ENCODE peak calls at places on chromosomes 4 and X, in eight cellular contexts. One of them, this sample, is unnamed. For H3K4me1, the result is how much of the 10 kb centered on the place peaks cover.

GRCh38 chr4:82493721-82494425 is 63.5 kb downstream of the ENOPH1 start:
- DNase-seq in RWPE2: no peak
- DNase-seq in HCT116: no peak
- DNase-seq in PC-3: no peak
- DNase-seq in fibroblast of lung: no peak
- DNase-seq in neural progenitor cell: no peak
- DNase-seq in lower lobe of right lung: no peak
- DNase-seq in A673: no peak
- DNase-seq in this sample: no peak

GRCh38 chr4:159290321-159291030 is 187.6 kb downstream of the RAPGEF2 start:
- DNase-seq in RWPE2: no peak
- DNase-seq in HCT116: no peak
- DNase-seq in PC-3: peak
- DNase-seq in fibroblast of lung: no peak
- DNase-seq in neural progenitor cell: no peak
- DNase-seq in lower lobe of right lung: no peak
- DNase-seq in A673: no peak
- DNase-seq in this sample: no peak

GRCh38 chrX:66728818-66729271 is 90.0 kb upstream of the EDA2R start:
- DNase-seq in RWPE2: no peak
- DNase-seq in HCT116: no peak
- DNase-seq in PC-3: peak
- DNase-seq in fibroblast of lung: peak
- DNase-seq in neural progenitor cell: peak
- DNase-seq in lower lobe of right lung: peak
- DNase-seq in A673: peak
- DNase-seq in this sample: peak

GRCh38 chrX:133307094-133307493 is 88.9 kb upstream of the TFDP3 start:
- DNase-seq in RWPE2: no peak
- DNase-seq in HCT116: no peak
- DNase-seq in PC-3: no peak
- DNase-seq in fibroblast of lung: no peak
- DNase-seq in neural progenitor cell: peak
- DNase-seq in lower lobe of right lung: no peak
- DNase-seq in A673: no peak
- DNase-seq in this sample: no peak

GRCh38 chr4:92182006-92182735 is 121.6 kb upstream of the GRID2 start:
- DNase-seq in RWPE2: no peak
- DNase-seq in HCT116: no peak
- DNase-seq in PC-3: no peak
- DNase-seq in fibroblast of lung: no peak
- DNase-seq in neural progenitor cell: no peak
- DNase-seq in lower lobe of right lung: peak
- DNase-seq in A673: no peak
- DNase-seq in this sample: no peak

GRCh38 chrX:153969904-153970397 is 1.7 kb downstream of the HCFC1 start:
- DNase-seq in RWPE2: no peak
- DNase-seq in HCT116: no peak
- DNase-seq in PC-3: peak
- DNase-seq in fibroblast of lung: peak
- DNase-seq in neural progenitor cell: no peak
- DNase-seq in lower lobe of right lung: no peak
- DNase-seq in A673: no peak
- DNase-seq in this sample: no peak

GRCh38 chr4:22932326-22932725 is 239.6 kb downstream of the GBA3 start:
- DNase-seq in RWPE2: no peak
- DNase-seq in HCT116: no peak
- DNase-seq in PC-3: no peak
- DNase-seq in fibroblast of lung: no peak
- DNase-seq in neural progenitor cell: no peak
- DNase-seq in lower lobe of right lung: peak
- DNase-seq in A673: no peak
- DNase-seq in this sample: no peak

GRCh38 chrX:123731987-123732678 is 719 bp downstream of the THOC2 start:
- DNase-seq in RWPE2: no peak
- DNase-seq in HCT116: no peak
- DNase-seq in PC-3: peak
- DNase-seq in fibroblast of lung: peak
- DNase-seq in neural progenitor cell: peak
- DNase-seq in lower lobe of right lung: no peak
- DNase-seq in A673: peak
- DNase-seq in this sample: no peak

GRCh38 chr4:151555151-151555945 is 146.4 kb downstream of the FHIP1A start:
- DNase-seq in RWPE2: no peak
- DNase-seq in HCT116: no peak
- DNase-seq in PC-3: no peak
- DNase-seq in fibroblast of lung: no peak
- DNase-seq in neural progenitor cell: no peak
- DNase-seq in lower lobe of right lung: no peak
- DNase-seq in A673: no peak
- DNase-seq in this sample: no peak

GRCh38 chr4:139756391-139757180 is 91.0 kb downstream of the MGST2 start:
- DNase-seq in RWPE2: no peak
- DNase-seq in HCT116: no peak
- DNase-seq in PC-3: no peak
- DNase-seq in fibroblast of lung: no peak
- DNase-seq in neural progenitor cell: no peak
- DNase-seq in lower lobe of right lung: no peak
- DNase-seq in A673: no peak
- DNase-seq in this sample: no peak

GRCh38 chr4:56871357-56871993 is 36.2 kb upstream of the REST start:
- DNase-seq in RWPE2: no peak
- DNase-seq in HCT116: no peak
- DNase-seq in PC-3: no peak
- DNase-seq in fibroblast of lung: peak
- DNase-seq in neural progenitor cell: peak
- DNase-seq in lower lobe of right lung: no peak
- DNase-seq in A673: no peak
- DNase-seq in this sample: no peak

GRCh38 chrX:155615938-155616337 is 3.2 kb upstream of the TMLHE start:
- DNase-seq in RWPE2: no peak
- DNase-seq in HCT116: no peak
- DNase-seq in PC-3: no peak
- DNase-seq in fibroblast of lung: no peak
- DNase-seq in neural progenitor cell: no peak
- DNase-seq in lower lobe of right lung: no peak
- DNase-seq in A673: no peak
- DNase-seq in this sample: no peak

GRCh38 chr4:164926301-164926700 is 49.3 kb downstream of the APELA start:
- DNase-seq in RWPE2: no peak
- DNase-seq in HCT116: no peak
- DNase-seq in PC-3: peak
- DNase-seq in fibroblast of lung: no peak
- DNase-seq in neural progenitor cell: no peak
- DNase-seq in lower lobe of right lung: no peak
- DNase-seq in A673: no peak
- DNase-seq in this sample: no peak

GRCh38 chr4:7863911-7864681 is 75.6 kb downstream of the AFAP1 start:
- DNase-seq in RWPE2: no peak
- DNase-seq in HCT116: no peak
- DNase-seq in PC-3: no peak
- DNase-seq in fibroblast of lung: peak
- DNase-seq in neural progenitor cell: peak
- DNase-seq in lower lobe of right lung: no peak
- DNase-seq in A673: peak
- DNase-seq in this sample: no peak

GRCh38 chrX:108230562-108230961 is 139.0 kb downstream of the ATG4A start:
- DNase-seq in RWPE2: no peak
- DNase-seq in HCT116: no peak
- DNase-seq in PC-3: no peak
- DNase-seq in fibroblast of lung: peak
- DNase-seq in neural progenitor cell: no peak
- DNase-seq in lower lobe of right lung: no peak
- DNase-seq in A673: no peak
- DNase-seq in this sample: no peak
- H3K27ac ChIP-seq in RWPE2: no peak
- H3K27ac ChIP-seq in HCT116: no peak
- H3K27ac ChIP-seq in PC-3: no peak
- H3K27ac ChIP-seq in fibroblast of lung: no peak
- H3K27ac ChIP-seq in neural progenitor cell: no peak
- H3K27ac ChIP-seq in lower lobe of right lung: no peak
- H3K27ac ChIP-seq in A673: no peak
- H3K27ac ChIP-seq in this sample: no peak

GRCh38 chr4:186158966-186159365 is 32.4 kb upstream of the CYP4V2 start:
- DNase-seq in RWPE2: no peak
- DNase-seq in HCT116: no peak
- DNase-seq in PC-3: no peak
- DNase-seq in fibroblast of lung: no peak
- DNase-seq in neural progenitor cell: no peak
- DNase-seq in lower lobe of right lung: no peak
- DNase-seq in A673: no peak
- DNase-seq in this sample: no peak

GRCh38 chr4:186161138-186161537 is 30.2 kb upstream of the CYP4V2 start:
- DNase-seq in RWPE2: no peak
- DNase-seq in HCT116: no peak
- DNase-seq in PC-3: no peak
- DNase-seq in fibroblast of lung: no peak
- DNase-seq in neural progenitor cell: no peak
- DNase-seq in lower lobe of right lung: no peak
- DNase-seq in A673: no peak
- DNase-seq in this sample: no peak

GRCh38 chr4:186158021-186158859 is 33.1 kb upstream of the CYP4V2 start:
- DNase-seq in RWPE2: no peak
- DNase-seq in HCT116: no peak
- DNase-seq in PC-3: no peak
- DNase-seq in fibroblast of lung: no peak
- DNase-seq in neural progenitor cell: no peak
- DNase-seq in lower lobe of right lung: no peak
- DNase-seq in A673: no peak
- DNase-seq in this sample: no peak

GRCh38 chr4:186159613-186160012 is 31.8 kb upstream of the CYP4V2 start:
- DNase-seq in RWPE2: no peak
- DNase-seq in HCT116: no peak
- DNase-seq in PC-3: no peak
- DNase-seq in fibroblast of lung: no peak
- DNase-seq in neural progenitor cell: no peak
- DNase-seq in lower lobe of right lung: no peak
- DNase-seq in A673: no peak
- DNase-seq in this sample: no peak
- H3K4me1 ChIP-seq in RWPE2: under half
- H3K4me1 ChIP-seq in HCT116: under half
- H3K4me1 ChIP-seq in PC-3: under half
- H3K4me1 ChIP-seq in fibroblast of lung: under half
- H3K4me1 ChIP-seq in neural progenitor cell: under half
- H3K4me1 ChIP-seq in lower lobe of right lung: under half
- H3K4me1 ChIP-seq in A673: under half
- H3K4me1 ChIP-seq in this sample: under half

GRCh38 chr4:61740950-61741638 is 541.0 kb downstream of the ADGRL3 start:
- DNase-seq in RWPE2: no peak
- DNase-seq in HCT116: no peak
- DNase-seq in PC-3: no peak
- DNase-seq in fibroblast of lung: peak
- DNase-seq in neural progenitor cell: peak
- DNase-seq in lower lobe of right lung: no peak
- DNase-seq in A673: no peak
- DNase-seq in this sample: no peak
- H3K27ac ChIP-seq in RWPE2: no peak
- H3K27ac ChIP-seq in HCT116: no peak
- H3K27ac ChIP-seq in PC-3: no peak
- H3K27ac ChIP-seq in fibroblast of lung: no peak
- H3K27ac ChIP-seq in neural progenitor cell: peak
- H3K27ac ChIP-seq in lower lobe of right lung: no peak
- H3K27ac ChIP-seq in A673: no peak
- H3K27ac ChIP-seq in this sample: no peak

DNA sequence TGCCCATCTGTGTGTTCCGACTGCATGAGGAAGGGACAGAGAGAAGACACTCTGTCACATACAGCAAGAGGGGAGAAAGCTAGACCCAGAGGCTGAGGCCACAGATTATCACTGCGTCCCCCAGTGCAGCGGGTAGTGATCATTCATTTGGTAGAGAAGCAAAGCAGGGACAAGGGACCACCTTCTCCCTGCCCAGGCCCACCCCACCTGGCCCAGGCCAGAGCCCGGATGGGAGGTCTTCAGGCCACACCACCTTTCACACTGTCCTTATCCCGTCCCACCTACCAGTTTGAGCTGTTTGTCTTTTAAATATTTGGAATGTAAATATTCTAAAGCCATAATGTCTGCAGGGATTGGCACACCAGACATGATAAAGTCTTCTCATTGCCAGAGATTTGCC is 10.6 kb downstream of the TNIP2 start:
- DNase-seq in RWPE2: no peak
- DNase-seq in HCT116: no peak
- DNase-seq in PC-3: no peak
- DNase-seq in fibroblast of lung: no peak
- DNase-seq in neural progenitor cell: no peak
- DNase-seq in lower lobe of right lung: peak
- DNase-seq in A673: no peak
- DNase-seq in this sample: no peak
- H3K4me1 ChIP-seq in RWPE2: under half
- H3K4me1 ChIP-seq in HCT116: under half
- H3K4me1 ChIP-seq in PC-3: under half
- H3K4me1 ChIP-seq in fibroblast of lung: under half
- H3K4me1 ChIP-seq in neural progenitor cell: under half
- H3K4me1 ChIP-seq in lower lobe of right lung: under half
- H3K4me1 ChIP-seq in A673: under half
- H3K4me1 ChIP-seq in this sample: under half

GRCh38 chrX:65685112-65685511 is 17.7 kb downstream of the MSN start:
- DNase-seq in RWPE2: no peak
- DNase-seq in HCT116: no peak
- DNase-seq in PC-3: no peak
- DNase-seq in fibroblast of lung: no peak
- DNase-seq in neural progenitor cell: no peak
- DNase-seq in lower lobe of right lung: no peak
- DNase-seq in A673: no peak
- DNase-seq in this sample: no peak
- H3K27ac ChIP-seq in RWPE2: peak
- H3K27ac ChIP-seq in HCT116: no peak
- H3K27ac ChIP-seq in PC-3: no peak
- H3K27ac ChIP-seq in fibroblast of lung: no peak
- H3K27ac ChIP-seq in neural progenitor cell: no peak
- H3K27ac ChIP-seq in lower lobe of right lung: no peak
- H3K27ac ChIP-seq in A673: no peak
- H3K27ac ChIP-seq in this sample: no peak

DNA sequence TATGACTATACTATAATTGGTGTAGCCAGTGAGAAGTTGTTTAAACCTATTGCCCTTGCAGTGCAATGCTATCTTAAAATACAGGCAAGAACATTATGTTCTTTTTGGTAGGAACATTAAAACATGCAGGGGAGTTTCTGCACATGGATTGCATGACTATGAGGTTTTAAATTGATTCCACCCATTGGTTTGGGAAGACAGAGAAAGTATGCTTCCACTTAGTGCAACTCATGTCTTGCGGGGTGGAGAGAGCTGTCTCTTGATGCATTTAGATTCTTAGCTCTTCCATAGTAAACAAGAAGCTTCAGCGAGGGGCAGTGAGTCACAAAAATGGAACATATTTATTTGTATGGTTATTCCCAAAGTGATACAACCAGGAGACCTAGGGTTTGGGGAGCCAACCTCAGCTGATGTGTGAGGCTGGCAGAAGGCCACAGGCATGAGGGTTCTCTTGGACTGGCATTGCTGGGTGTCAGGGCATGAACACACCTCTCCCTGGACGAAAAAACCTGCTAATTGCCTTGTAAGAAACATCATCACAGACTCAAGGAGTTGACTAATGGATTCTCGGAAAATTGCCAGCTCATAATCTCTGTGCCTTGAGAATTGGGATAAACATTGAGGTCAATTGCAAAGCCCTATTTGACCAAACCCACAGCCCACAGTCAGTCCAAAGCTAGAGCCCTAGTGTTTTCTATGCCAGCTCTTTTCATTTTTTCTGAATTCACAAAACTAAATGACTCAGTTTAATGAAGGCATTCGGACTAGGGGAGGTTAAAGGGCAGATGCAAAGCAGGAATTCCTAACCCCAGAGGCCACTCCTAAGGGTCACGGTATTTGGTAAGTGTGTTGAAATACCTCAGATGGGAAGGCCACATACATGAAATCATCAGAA is 39.3 kb upstream of the RASL11B start:
- DNase-seq in RWPE2: no peak
- DNase-seq in HCT116: peak
- DNase-seq in PC-3: peak
- DNase-seq in fibroblast of lung: peak
- DNase-seq in neural progenitor cell: no peak
- DNase-seq in lower lobe of right lung: no peak
- DNase-seq in A673: no peak
- DNase-seq in this sample: no peak
- H3K4me1 ChIP-seq in RWPE2: under half
- H3K4me1 ChIP-seq in HCT116: under half
- H3K4me1 ChIP-seq in PC-3: under half
- H3K4me1 ChIP-seq in fibroblast of lung: under half
- H3K4me1 ChIP-seq in neural progenitor cell: under half
- H3K4me1 ChIP-seq in lower lobe of right lung: under half
- H3K4me1 ChIP-seq in A673: under half
- H3K4me1 ChIP-seq in this sample: under half

This sample was measured in iPS DF 6.9.